ENCODE peak calls at places on chromosomes 1 and 21, in four cellular contexts. C is A549, B is H1, A is HepG2. Y is an unnamed sample.

GRCh38 chr21:37878946-37879660 is 37.2 kb downstream of the KCNJ6 start:
- DNase-seq in A (no peak), C (peak; percentile 62), B (no peak), Y (peak; percentile 20)

GRCh38 chr21:44065428-44065827 is 41.8 kb upstream of the PWP2 start:
- DNase-seq in B (no peak), A (no peak), C (no peak), Y (no peak)

GRCh38 chr1:25769625-25770024 is 30.4 kb upstream of the SELENON start:
- DNase-seq in C (no peak), A (no peak), B (no peak), Y (no peak)

GRCh38 chr1:48869116-48869893 is 92.6 kb upstream of the BEND5 start:
- DNase-seq in B (no peak), C (no peak), A (peak; percentile 3), Y (no peak)

GRCh38 chr1:18155881-18156385 is 48.3 kb downstream of the IGSF21 start:
- DNase-seq in C (no peak), A (no peak), B (no peak), Y (no peak)

GRCh38 chr1:111602302-111602701 is 17.3 kb upstream of the RAP1A start:
- DNase-seq in C (no peak), A (no peak), B (no peak), Y (no peak)

GRCh38 chr1:153397056-153397923 is 6.4 kb upstream of the S100A8 start:
- DNase-seq in C (no peak), B (peak; percentile 28), A (no peak), Y (no peak)

GRCh38 chr21:23488245-23488644 is 2119.0 kb downstream of the MRPL39 start:
- DNase-seq in A (no peak), B (no peak), C (no peak), Y (no peak)

GRCh38 chr1:160629286-160630210 is 17.3 kb downstream of the SLAMF1 start:
- DNase-seq in C (no peak), B (no peak), A (no peak), Y (no peak)

GRCh38 chr1:206517784-206518183 is 10.5 kb downstream of the RASSF5 start:
- DNase-seq in C (no peak), B (no peak), A (no peak), Y (no peak)

GRCh38 chr21:33230518-33231324 is 983 bp downstream of the IFNAR2 start:
- DNase-seq in A (peak; percentile 37), B (no peak), C (peak; percentile 56), Y (peak; percentile 68)

GRCh38 chr1:163055531-163055930 is 13.6 kb upstream of the RGS4 start:
- DNase-seq in C (no peak), A (no peak), B (no peak), Y (no peak)

GRCh38 chr1:33972676-33973395 is 109.0 kb downstream of the HMGB4 start:
- DNase-seq in C (no peak), B (no peak), A (no peak), Y (no peak)

GRCh38 chr1:6501414-6501813 is 9.9 kb upstream of the PLEKHG5 start:
- DNase-seq in B (no peak), C (no peak), A (no peak), Y (no peak)

GRCh38 chr1:245332513-245332912 is 177.7 kb downstream of the KIF26B start:
- DNase-seq in C (no peak), A (no peak), B (no peak), Y (no peak)

GRCh38 chr1:246569248-246570238 is 3.3 kb downstream of the CNST start:
- DNase-seq in B (no peak), A (no peak), C (no peak), Y (peak; percentile 26)

GRCh38 chr21:46284077-46284644 is 1.2 kb downstream of the MCM3AP start:
- DNase-seq in A (no peak), C (no peak), B (no peak), Y (no peak)

GRCh38 chr1:98794196-98794886 is 132.8 kb downstream of the SNX7 start:
- DNase-seq in A (peak; percentile 42), C (peak; percentile 56), B (no peak), Y (peak; percentile 19)

GRCh38 chr1:16120940-16121410 is 34.9 kb downstream of the EPHA2 start:
- DNase-seq in B (no peak), C (peak; percentile 88), A (peak; percentile 64), Y (no peak)

GRCh38 chr1:40045182-40045581 is 4.7 kb downstream of the CAP1 start:
- DNase-seq in C (no peak), A (no peak), B (no peak), Y (no peak)

GRCh38 chr1:86191958-86192357 is 35.4 kb upstream of the COL24A1 start:
- DNase-seq in C (no peak), B (no peak), A (no peak), Y (no peak)

GRCh38 chr1:181324797-181325616 is 158.3 kb upstream of the CACNA1E start:
- DNase-seq in B (no peak), A (no peak), C (peak; percentile 23), Y (no peak)

GRCh38 chr21:41133896-41134522 is 34.0 kb upstream of the BACE2 start:
- DNase-seq in B (no peak), C (peak; percentile 41), A (peak; percentile 49), Y (peak; percentile 65)

GRCh38 chr1:233613252-233614172 is at the start of gene KCNK1:
- DNase-seq in A (no peak), B (peak; percentile 86), C (peak; percentile 80), Y (peak; percentile 77)

GRCh38 chr1:232620356-232620841 is 9.5 kb downstream of the SIPA1L2 start:
- DNase-seq in A (no peak), C (peak; percentile 44), B (no peak), Y (peak; percentile 8)

GRCh38 chr1:31919591-31919990 is 18.6 kb downstream of the PTP4A2 start:
- DNase-seq in A (no peak), B (no peak), C (no peak), Y (no peak)

GRCh38 chr1:214280386-214281029 is 451 bp upstream of the SMYD2 start:
- DNase-seq in B (peak; percentile 67), C (peak; percentile 54), A (peak; percentile 55), Y (no peak)

GRCh38 chr1:92091625-92092024 is 11.5 kb downstream of the BTBD8 start:
- DNase-seq in C (no peak), B (no peak), A (no peak), Y (no peak)

GRCh38 chr1:64766385-64766784 is 21.5 kb downstream of the RAVER2 start:
- DNase-seq in C (no peak), A (no peak), B (no peak), Y (no peak)

GRCh38 chr1:17892225-17892624 is 137.1 kb downstream of the ACTL8 start:
- DNase-seq in C (no peak), A (no peak), B (no peak), Y (no peak)

GRCh38 chr1:43529206-43529731 is 1.4 kb upstream of the PTPRF start:
- DNase-seq in B (peak; percentile 90), A (peak; percentile 82), C (peak; percentile 87), Y (peak; percentile 76)

GRCh38 chr1:43524804-43525203 is 5.9 kb upstream of the PTPRF start:
- DNase-seq in B (no peak), A (no peak), C (peak; percentile 37), Y (peak; percentile 89)

GRCh38 chr1:43522776-43523480 is 7.8 kb upstream of the PTPRF start:
- DNase-seq in A (peak; percentile 86), C (peak; percentile 92), B (no peak), Y (peak; percentile 96)

GRCh38 chr1:43527111-43527878 is 3.4 kb upstream of the PTPRF start:
- DNase-seq in B (no peak), A (no peak), C (no peak), Y (no peak)

DNA sequence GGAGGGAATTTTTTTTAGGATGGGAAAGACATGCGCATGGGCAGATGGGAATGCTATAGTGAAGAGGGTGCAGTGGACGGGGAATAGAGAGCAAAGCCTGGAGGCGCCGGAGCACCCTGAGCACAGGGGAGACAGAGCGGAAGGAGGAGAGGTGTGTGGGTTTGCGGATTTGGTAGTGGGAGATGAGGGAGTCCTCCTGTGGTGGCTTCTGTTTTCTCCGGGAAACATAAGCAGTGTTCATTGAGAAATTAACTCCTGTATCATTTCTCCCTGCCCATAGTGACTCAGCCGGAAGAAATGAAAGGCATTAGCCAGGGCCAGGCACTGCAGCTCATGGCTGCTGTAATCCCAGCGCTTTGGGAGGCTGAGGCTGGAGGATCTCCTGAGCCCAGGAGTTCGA is 4.7 kb upstream of the PTPRF start:
- DNase-seq in B (no peak), A (no peak), C (peak; percentile 72), Y (no peak)
- TF ChIP-seq MAFK in B (no peak), A (no peak), C (no peak), Y (no peak)

DNA sequence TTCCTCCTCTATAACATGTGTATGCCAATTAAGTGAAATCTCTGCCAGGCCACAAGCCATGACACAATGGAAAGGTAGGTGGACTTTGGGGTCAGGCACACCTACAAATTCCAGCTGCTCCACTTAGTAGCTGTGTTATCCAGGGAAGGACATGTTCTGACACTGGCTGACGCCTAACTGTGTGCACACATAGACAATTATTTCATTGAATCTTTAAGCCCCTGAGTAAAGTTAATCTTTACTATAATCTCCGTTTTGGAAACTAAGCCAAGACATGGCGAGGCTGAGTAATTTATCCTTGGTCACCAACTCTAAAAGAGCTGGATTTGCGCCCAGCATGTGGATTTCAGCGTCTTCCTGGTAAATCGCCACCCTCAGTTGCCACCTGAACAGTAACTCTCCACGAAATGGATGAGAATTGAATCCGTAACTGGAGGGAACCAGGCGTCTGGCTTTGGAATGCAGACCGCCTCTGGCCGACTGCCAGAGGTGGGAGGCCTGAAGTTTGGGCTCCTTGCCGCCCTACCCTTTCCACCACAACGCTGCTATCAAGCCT is 925 bp upstream of the SNRPE start:
- DNase-seq in B (peak; percentile 54), C (peak; percentile 29), A (peak; percentile 49), Y (no peak)
- TF ChIP-seq PHF8 in B (no peak), C (no peak), A (no peak), Y (no peak)

GRCh38 chr1:41673355-41673754 is 188.9 kb upstream of the EDN2 start:
- DNase-seq in C (no peak), B (no peak), A (no peak), Y (no peak)
- TF ChIP-seq MAFK in C (no peak), B (no peak), A (no peak), Y (no peak)

GRCh38 chr1:220028496-220028895 is 17.8 kb downstream of the EPRS1 start:
- DNase-seq in C (no peak), B (no peak), A (no peak), Y (no peak)
- TF ChIP-seq PHF8 in C (no peak), B (no peak), A (no peak), Y (no peak)

DNA sequence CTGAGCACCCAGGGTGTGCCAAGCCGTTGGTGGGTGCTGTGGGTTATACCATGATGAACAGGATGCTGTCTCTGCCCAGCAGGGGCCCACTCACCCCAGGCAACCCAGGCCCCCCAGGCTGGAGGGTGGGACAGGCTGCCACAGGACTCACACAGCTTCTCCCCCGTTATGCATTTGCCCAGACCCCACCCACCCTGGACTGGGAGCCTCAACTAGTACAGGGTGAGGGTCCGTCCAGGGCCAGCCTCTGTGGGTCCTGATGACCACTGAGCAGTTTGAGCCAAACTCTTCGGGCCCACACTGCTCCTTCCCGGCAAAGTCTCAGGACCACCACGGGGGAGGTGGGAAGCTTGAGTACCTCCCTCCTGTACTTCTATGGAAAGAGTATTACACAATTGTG is 3.8 kb upstream of the PRELP start:
- DNase-seq in C (no peak), B (no peak), A (no peak), Y (no peak)
- TF ChIP-seq MAFK in C (no peak), B (no peak), A (no peak), Y (no peak)